ENCODE peak calls at places on chromosome 19, in four cellular contexts. R is WTC11, G is HepG2, D is K562. A is an unnamed sample.
A peak's percentile ranks its signal among the peaks of the same experiment; 100 is the strongest.

GRCh38 chr19:42422576-42423461 is 4.4 kb downstream of the LIPE start:
- DNase-seq in R (peak; percentile 66), G (peak; percentile 59), D (no peak), A (no peak)

GRCh38 chr19:35446194-35446593 is 1.9 kb upstream of the FFAR2 start:
- DNase-seq in G (no peak), R (no peak), D (no peak), A (no peak)

GRCh38 chr19:511101-511841 is 4.0 kb downstream of the TPGS1 start:
- DNase-seq in G (no peak), R (peak; percentile 38), D (no peak), A (no peak)

GRCh38 chr19:51107406-51108065 is 673 bp downstream of the CTU1 start:
- DNase-seq in D (peak; percentile 78), R (no peak), G (peak; percentile 37), A (peak; percentile 41)

GRCh38 chr19:39237200-39238184 is 7.3 kb downstream of the IFNL3 start:
- DNase-seq in G (peak; percentile 45), D (peak; percentile 55), R (peak; percentile 44), A (no peak)

GRCh38 chr19:3450796-3451411 is 29.4 kb downstream of the SMIM24 start:
- DNase-seq in D (peak; percentile 59), R (no peak), G (peak; percentile 39), A (peak; percentile 98)

GRCh38 chr19:3161453-3161852 is 17.1 kb upstream of the S1PR4 start:
- DNase-seq in G (no peak), R (no peak), D (peak; percentile 34), A (no peak)

GRCh38 chr19:33798701-33799111 is 2.0 kb downstream of the KCTD15 start:
- DNase-seq in G (no peak), R (no peak), D (no peak), A (no peak)

GRCh38 chr19:47405197-47405550 is 14.2 kb downstream of the MEIS3 start:
- DNase-seq in R (no peak), G (no peak), D (no peak), A (no peak)

GRCh38 chr19:45866400-45867176 is 2.5 kb downstream of the FOXA3 start:
- DNase-seq in G (no peak), R (no peak), D (no peak), A (no peak)

GRCh38 chr19:901216-902092 is 8.2 kb downstream of the RNU6-9 start:
- DNase-seq in D (no peak), R (no peak), G (no peak), A (no peak)

GRCh38 chr19:38784224-38784623 is 4.8 kb upstream of the LGALS7B start:
- DNase-seq in G (peak; percentile 63), R (no peak), D (no peak), A (peak; percentile 81)

GRCh38 chr19:10593820-10594637 is 6.9 kb upstream of the AP1M2 start:
- DNase-seq in R (no peak), D (no peak), G (no peak), A (no peak)

GRCh38 chr19:53047379-53047778 is 2.8 kb downstream of the ERVV-2 start:
- DNase-seq in R (no peak), G (no peak), D (no peak), A (no peak)

GRCh38 chr19:20103091-20103501 is 25.3 kb downstream of the ZNF90 start:
- DNase-seq in R (no peak), G (no peak), D (no peak), A (no peak)

GRCh38 chr19:4374451-4375163 is 25.7 kb downstream of the SH3GL1 start:
- DNase-seq in G (peak; percentile 79), D (peak; percentile 97), R (no peak), A (peak; percentile 85)

GRCh38 chr19:33662391-33662790 is 40.6 kb downstream of the CHST8 start:
- DNase-seq in D (no peak), R (no peak), G (no peak), A (no peak)

GRCh38 chr19:31356587-31357314 is 7.5 kb upstream of the TSHZ3 start:
- DNase-seq in D (peak; percentile 52), R (peak; percentile 84), G (no peak), A (no peak)

GRCh38 chr19:1847684-1848398 is 442 bp downstream of the REXO1 start:
- DNase-seq in D (peak; percentile 74), R (no peak), G (peak; percentile 75), A (no peak)

GRCh38 chr19:12034610-12035009 is 869 bp downstream of the ZNF433 start:
- DNase-seq in R (no peak), G (no peak), D (no peak), A (no peak)

GRCh38 chr19:980133-980998 is 3.8 kb upstream of the WDR18 start:
- DNase-seq in R (peak; percentile 73), G (peak; percentile 86), D (peak; percentile 98), A (no peak)

GRCh38 chr19:38759590-38760003 is 13.7 kb downstream of the LGALS7 start:
- DNase-seq in G (peak; percentile 98), R (no peak), D (no peak), A (no peak)

GRCh38 chr19:58572818-58573657 is at the start of gene MZF1:
- DNase-seq in R (peak; percentile 99), D (peak; percentile 100), G (peak; percentile 99), A (peak; percentile 100)

GRCh38 chr19:35813043-35813890 is 622 bp upstream of the PRODH2 start:
- DNase-seq in G (no peak), D (no peak), R (no peak), A (no peak)

GRCh38 chr19:31340059-31341025 is 8.9 kb downstream of the TSHZ3 start:
- DNase-seq in D (no peak), G (no peak), R (no peak), A (no peak)

GRCh38 chr19:23481043-23481442 is 85.8 kb upstream of the ZNF91 start:
- DNase-seq in D (no peak), R (no peak), G (no peak), A (no peak)

GRCh38 chr19:35856546-35857149 is at the start of gene KIRREL2:
- DNase-seq in G (no peak), D (no peak), R (peak; percentile 72), A (no peak)

GRCh38 chr19:12244370-12244769 is 50.3 kb downstream of the ZNF44 start:
- DNase-seq in G (peak; percentile 21), R (no peak), D (no peak), A (no peak)

GRCh38 chr19:38736413-38737280 is 7.6 kb downstream of the CAPN12 start:
- DNase-seq in R (peak; percentile 93), G (no peak), D (peak; percentile 90), A (peak; percentile 94)

GRCh38 chr19:485583-486236 is 10.6 kb upstream of the MADCAM1 start:
- DNase-seq in D (no peak), R (no peak), G (peak; percentile 88), A (no peak)

GRCh38 chr19:2478324-2478755 is 2.4 kb downstream of the GADD45B start:
- DNase-seq in D (no peak), R (no peak), G (no peak), A (no peak)

GRCh38 chr19:36090930-36091695 is 19.8 kb upstream of the OVOL3 start:
- DNase-seq in G (no peak), R (no peak), D (no peak), A (no peak)

GRCh38 chr19:42816901-42817300 is 51.4 kb upstream of the PSG8 start:
- DNase-seq in R (no peak), G (no peak), D (no peak), A (no peak)

GRCh38 chr19:17762505-17763229 is 11.4 kb downstream of the FCHO1 start:
- DNase-seq in R (peak; percentile 91), G (peak; percentile 59), D (peak; percentile 83), A (peak; percentile 38)
- TF ChIP-seq NR3C1 in R (no peak), G (no peak), D (no peak), A (no peak)

GRCh38 chr19:6044056-6044805 is 66.1 kb downstream of the RFX2 start:
- DNase-seq in D (no peak), R (no peak), G (no peak), A (no peak)

GRCh38 chr19:6041071-6041470 is 63.1 kb upstream of the RANBP3 start:
- DNase-seq in D (no peak), G (no peak), R (no peak), A (no peak)

GRCh38 chr19:6041991-6042421 is 64.1 kb upstream of the RANBP3 start:
- DNase-seq in R (no peak), D (no peak), G (no peak), A (no peak)

GRCh38 chr19:6045108-6045507 is 65.2 kb downstream of the RFX2 start:
- DNase-seq in D (no peak), R (no peak), G (no peak), A (no peak)

GRCh38 chr19:6042776-6043726 is 65.1 kb upstream of the RANBP3 start:
- DNase-seq in D (no peak), R (no peak), G (no peak), A (no peak)
- TF ChIP-seq NR3C1 in D (no peak), R (no peak), G (no peak), A (no peak)

DNA sequence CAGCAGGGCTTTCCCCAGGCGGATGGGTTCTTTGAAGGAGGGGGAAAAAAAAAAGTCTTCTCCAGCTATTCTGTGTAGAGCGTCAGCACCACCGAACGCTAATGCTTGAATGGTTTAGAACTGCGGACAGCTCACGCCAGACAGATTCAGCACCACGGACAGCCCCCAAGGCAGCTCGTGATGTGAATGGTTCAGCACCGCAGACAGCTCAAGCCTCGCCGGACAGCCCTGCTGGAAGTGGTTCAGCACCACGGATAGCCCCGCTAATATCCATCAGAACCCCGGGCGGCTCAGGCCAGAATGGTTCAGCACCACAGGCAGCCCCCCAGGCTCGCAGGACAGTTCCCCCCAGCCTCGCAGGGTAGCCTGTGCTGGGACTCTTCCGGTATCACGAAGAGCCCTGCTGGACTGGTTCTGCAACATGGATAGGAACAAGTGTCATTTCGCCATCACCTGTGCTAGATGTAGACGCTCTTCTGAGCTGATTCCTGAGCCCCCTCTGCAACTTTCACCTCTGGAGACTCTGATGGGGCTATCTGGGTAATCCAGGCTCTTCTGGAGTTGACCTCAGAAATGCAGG is 4.9 kb upstream of the SMIM17 start:
- DNase-seq in G (peak; percentile 54), D (peak; percentile 66), R (peak; percentile 89), A (peak; percentile 21)
- TF ChIP-seq NR3C1 in G (peak; percentile 94), D (peak; percentile 94), R (peak; percentile 98), A (no peak)

GRCh38 chr19:48842744-48843162 is 6.5 kb upstream of the HSD17B14 start:
- DNase-seq in D (peak; percentile 80), R (peak; percentile 71), G (peak; percentile 58), A (peak; percentile 71)
- TF ChIP-seq NR3C1 in D (no peak), R (no peak), G (no peak), A (no peak)

GRCh38 chr19:55316646-55317045 is 8.5 kb downstream of the TMEM150B start:
- DNase-seq in D (no peak), G (no peak), R (no peak), A (no peak)
- TF ChIP-seq NR3C1 in D (no peak), G (no peak), R (no peak), A (no peak)

A was measured in A549.